ENCODE peak calls at places on chromosomes 1 and 21, in eight cellular contexts. B, D, I, T, E, K, G and X are unnamed samples.

GRCh38 chr1:84103197-84103992 is 40.7 kb upstream of the PRKACB start:
- DNase-seq in B (peak; percentile 52), I (peak; percentile 45), E (peak; percentile 83), K (peak; percentile 57), T (peak; percentile 71), D (peak; percentile 35), G (peak; percentile 93), X (peak; percentile 62)

GRCh38 chr1:22780696-22781095 is 70.1 kb downstream of the EPHB2 start:
- DNase-seq in D (no peak), I (no peak), G (peak; percentile 16), E (no peak), T (no peak), B (no peak), K (no peak), X (no peak)

GRCh38 chr1:49229555-49229954 is 452.9 kb upstream of the BEND5 start:
- DNase-seq in E (no peak), K (no peak), T (peak; percentile 55), B (no peak), I (no peak), D (no peak), G (no peak), X (no peak)

GRCh38 chr1:151972533-151973270 is 21.0 kb downstream of the S100A10 start:
- DNase-seq in B (peak; percentile 83), I (peak; percentile 70), E (peak; percentile 84), D (no peak), G (peak; percentile 87), T (peak; percentile 95), K (no peak), X (peak; percentile 92)

GRCh38 chr1:154870734-154871133 is 653 bp upstream of the KCNN3 start:
- DNase-seq in K (no peak), I (no peak), B (no peak), G (no peak), T (no peak), E (no peak), D (no peak), X (no peak)

GRCh38 chr1:233448290-233448689 is 120.8 kb downstream of the MAP3K21 start:
- DNase-seq in I (no peak), D (no peak), T (no peak), K (no peak), B (no peak), G (no peak), E (no peak), X (no peak)

GRCh38 chr21:43923391-43923790 is 58.4 kb downstream of the AGPAT3 start:
- DNase-seq in G (peak; percentile 11), E (peak; percentile 42), D (no peak), K (no peak), I (no peak), B (no peak), T (no peak), X (peak; percentile 55)

GRCh38 chr1:28680141-28680540 is 11.6 kb downstream of the GMEB1 start:
- DNase-seq in T (no peak), K (no peak), I (no peak), G (peak; percentile 37), E (no peak), B (no peak), D (no peak), X (no peak)

GRCh38 chr1:68777850-68778249 is 281.0 kb upstream of the DEPDC1 start:
- DNase-seq in D (no peak), B (no peak), G (no peak), T (no peak), I (no peak), K (no peak), E (no peak), X (no peak)

GRCh38 chr1:68785328-68785727 is 288.4 kb upstream of the DEPDC1 start:
- DNase-seq in E (no peak), T (no peak), G (no peak), D (no peak), K (no peak), B (no peak), I (no peak), X (no peak)

GRCh38 chr1:68788762-68789161 is 291.9 kb upstream of the DEPDC1 start:
- DNase-seq in K (no peak), D (no peak), I (no peak), T (no peak), B (no peak), E (no peak), G (no peak), X (no peak)

GRCh38 chr1:68780919-68781318 is 284.0 kb upstream of the DEPDC1 start:
- DNase-seq in G (no peak), B (no peak), I (no peak), E (no peak), D (no peak), K (no peak), T (no peak), X (no peak)

DNA sequence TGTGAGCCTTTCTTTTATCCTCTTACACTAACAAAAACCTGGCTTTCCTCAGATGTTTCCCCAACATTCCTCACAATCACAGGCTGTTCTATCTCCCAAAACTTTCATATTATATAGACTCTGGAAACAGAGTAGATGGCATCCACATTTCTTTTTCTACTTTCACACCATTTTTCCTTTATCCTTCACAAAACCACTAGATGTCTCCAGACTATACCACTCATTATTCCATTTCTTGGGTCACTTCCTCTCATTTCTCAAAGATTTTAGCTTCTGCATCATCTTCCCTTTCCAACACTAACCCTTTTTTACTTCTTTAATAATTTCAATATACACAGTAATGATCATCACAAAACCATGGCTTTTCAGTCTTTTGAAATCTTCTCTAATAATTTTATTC is 286.0 kb upstream of the DEPDC1 start:
- DNase-seq in G (no peak), B (no peak), I (no peak), T (no peak), E (no peak), D (no peak), K (no peak), X (no peak)
- TF ChIP-seq CTCF in G (no peak), B (no peak), I (no peak), T (no peak), E (no peak), D (no peak), K (no peak), X (no peak)

GRCh38 chr1:36772837-36773495 is 261.3 kb downstream of the GRIK3 start:
- DNase-seq in T (no peak), I (no peak), D (no peak), E (no peak), G (no peak), K (no peak), B (no peak), X (no peak)

GRCh38 chr1:36771222-36771621 is 263.1 kb downstream of the GRIK3 start:
- DNase-seq in G (no peak), I (no peak), K (no peak), E (no peak), D (peak; percentile 25), T (no peak), B (no peak), X (no peak)

GRCh38 chr1:36769886-36770830 is 264.2 kb downstream of the GRIK3 start:
- DNase-seq in B (no peak), E (no peak), G (no peak), D (peak; percentile 20), K (no peak), T (no peak), I (no peak), X (no peak)

GRCh38 chr1:36773827-36774541 is 260.3 kb downstream of the GRIK3 start:
- DNase-seq in D (no peak), G (no peak), E (no peak), T (no peak), I (no peak), K (no peak), B (no peak), X (no peak)

GRCh38 chr1:36771678-36772284 is 262.5 kb downstream of the GRIK3 start:
- DNase-seq in K (no peak), T (no peak), B (no peak), I (no peak), G (no peak), E (no peak), D (peak; percentile 66), X (no peak)
- H3K4me3 ChIP-seq in K (no peak overlapping the region), T (no peak overlapping the region), B (no peak overlapping the region), I (no peak overlapping the region), G (no peak overlapping the region), E (no peak overlapping the region), D (no peak overlapping the region), X (no peak overlapping the region)

GRCh38 chr1:172727275-172727674 is 68.4 kb downstream of the FASLG start:
- DNase-seq in K (no peak), D (no peak), I (no peak), E (no peak), T (no peak), B (no peak), G (no peak), X (no peak)

GRCh38 chr1:172724746-172725613 is 66.1 kb downstream of the FASLG start:
- DNase-seq in G (no peak), E (no peak), K (no peak), T (no peak), I (no peak), D (no peak), B (no peak), X (no peak)

GRCh38 chr1:172726740-172727139 is 67.8 kb downstream of the FASLG start:
- DNase-seq in T (no peak), K (no peak), B (no peak), D (no peak), E (no peak), G (no peak), I (no peak), X (no peak)

GRCh38 chr1:172732427-172732826 is 73.5 kb downstream of the FASLG start:
- DNase-seq in D (no peak), I (no peak), E (no peak), T (no peak), G (no peak), B (no peak), K (no peak), X (no peak)

DNA sequence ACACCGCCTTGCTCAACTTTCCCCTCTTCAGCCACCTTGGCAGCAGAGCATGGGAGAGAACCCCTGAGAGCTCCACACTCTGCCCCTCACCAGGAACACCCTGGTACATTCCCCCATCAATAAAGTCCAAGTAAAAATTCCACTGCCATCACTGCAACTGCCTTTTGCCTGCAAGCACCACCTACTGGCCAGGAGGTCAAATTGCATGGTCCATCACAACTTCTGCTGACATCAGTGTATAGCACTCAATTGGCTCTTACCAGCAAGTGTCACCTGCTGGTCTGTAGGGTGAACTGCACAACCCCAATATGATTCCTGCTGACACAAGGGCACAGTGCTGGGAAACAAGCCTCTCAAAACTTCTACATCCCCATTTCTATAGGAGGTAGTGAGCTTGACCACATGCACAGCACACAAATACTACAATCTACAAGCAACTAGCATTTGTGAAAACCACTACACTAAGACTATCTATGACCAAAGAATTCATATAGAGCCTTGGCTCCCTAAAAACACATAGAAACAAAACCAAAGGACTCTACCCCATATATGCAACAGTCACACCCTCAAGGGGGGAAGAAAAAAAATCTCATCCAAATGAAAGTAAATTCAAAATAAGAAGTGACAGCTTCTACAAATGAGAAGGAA is 69.2 kb downstream of the FASLG start:
- DNase-seq in I (no peak), T (peak; percentile 52), K (no peak), E (no peak), G (peak; percentile 29), D (no peak), B (no peak), X (no peak)
- TF ChIP-seq CTCF in I (no peak), T (peak; percentile 80), K (peak; percentile 55), E (peak; percentile 45), G (peak; percentile 45), D (peak; percentile 56), B (peak; percentile 44), X (peak; percentile 52)

GRCh38 chr21:9758141-9758540 is 763.2 kb upstream of the TPTE start:
- DNase-seq in K (no peak), I (no peak), E (no peak), D (no peak), G (no peak), T (no peak), B (no peak), X (no peak)

GRCh38 chr21:9758888-9759287 is 762.5 kb upstream of the TPTE start:
- DNase-seq in E (no peak), K (no peak), I (no peak), G (no peak), T (no peak), D (no peak), B (no peak), X (no peak)

GRCh38 chr21:9759972-9760371 is 761.4 kb upstream of the TPTE start:
- DNase-seq in D (no peak), E (no peak), G (no peak), I (no peak), K (no peak), T (no peak), B (no peak), X (no peak)

GRCh38 chr21:9763306-9763705 is 758.1 kb upstream of the TPTE start:
- DNase-seq in G (no peak), I (no peak), B (no peak), E (no peak), D (no peak), T (no peak), K (no peak), X (no peak)

GRCh38 chr21:9760398-9761074 is 760.8 kb upstream of the TPTE start:
- DNase-seq in G (no peak), T (no peak), I (no peak), E (no peak), D (no peak), K (no peak), B (no peak), X (no peak)
- H3K4me3 ChIP-seq in G (no peak overlapping the region), T (no peak overlapping the region), I (no peak overlapping the region), E (no peak overlapping the region), D (no peak overlapping the region), K (no peak overlapping the region), B (no peak overlapping the region), X (no peak overlapping the region)